ENCODE peak calls at places on chromosomes 3 and 15, in six cellular contexts. L is endodermal cell, Y is ovary, U is adrenal gland, S is K562, W is uterus. D is an unnamed sample. For H3K36me3, the result is how much of the 10 kb centered on the place peaks cover.

GRCh38 chr3:145798005-145798404 is 363.0 kb downstream of the PLOD2 start:
- DNase-seq in L (peak), U (no peak), W (no peak), Y (no peak), S (no peak), D (no peak)

GRCh38 chr3:13379191-13379830 is 40.8 kb downstream of the NUP210 start:
- DNase-seq in W (peak), L (no peak), Y (peak), U (peak), S (no peak), D (peak)

GRCh38 chr3:102457644-102458043 is 22.8 kb downstream of the ZPLD1 start:
- DNase-seq in L (no peak), S (no peak), Y (no peak), U (no peak), W (no peak), D (no peak)

GRCh38 chr3:24810881-24811280 is 316.2 kb upstream of the THRB start:
- DNase-seq in Y (no peak), S (no peak), W (no peak), U (no peak), L (no peak), D (no peak)

GRCh38 chr3:52834871-52835501 is at the start of gene MUSTN1:
- DNase-seq in U (no peak), W (peak), S (no peak), Y (peak), L (peak), D (no peak)

GRCh38 chr3:111737712-111738097 is 121.4 kb upstream of the PHLDB2 start:
- DNase-seq in U (peak), S (no peak), W (peak), Y (peak), L (no peak), D (peak)

GRCh38 chr3:9508781-9509180 is 44.8 kb downstream of the LHFPL4 start:
- DNase-seq in W (no peak), S (no peak), L (peak), Y (no peak), U (no peak), D (no peak)

GRCh38 chr3:156187146-156187769 is 66.9 kb downstream of the KCNAB1 start:
- DNase-seq in U (no peak), Y (no peak), W (no peak), L (no peak), S (no peak), D (peak)

GRCh38 chr3:57959407-57960173 is 48.6 kb upstream of the FLNB start:
- DNase-seq in W (peak), U (no peak), S (no peak), L (no peak), Y (no peak), D (peak)

GRCh38 chr15:53068671-53069070 is 278.5 kb upstream of the ONECUT1 start:
- DNase-seq in Y (no peak), U (no peak), W (no peak), S (no peak), L (no peak), D (no peak)

GRCh38 chr3:140920029-140920428 is 21.6 kb upstream of the SLC25A36 start:
- DNase-seq in Y (no peak), U (no peak), S (no peak), W (no peak), L (no peak), D (no peak)

GRCh38 chr15:94059188-94059587 is 172.2 kb upstream of the MCTP2 start:
- DNase-seq in W (no peak), Y (no peak), L (no peak), U (no peak), S (no peak), D (no peak)

GRCh38 chr15:66114863-66115425 is 138.6 kb downstream of the MEGF11 start:
- DNase-seq in W (no peak), U (no peak), Y (no peak), L (no peak), S (no peak), D (no peak)

GRCh38 chr3:187044871-187045552 is 94.3 kb downstream of the RPL39L start:
- DNase-seq in Y (no peak), L (peak), S (no peak), W (no peak), U (peak), D (no peak)

GRCh38 chr3:129868912-129869311 is 24.6 kb downstream of the TMCC1 start:
- DNase-seq in Y (no peak), U (no peak), S (no peak), W (no peak), L (no peak), D (no peak)

GRCh38 chr15:60351066-60351465 is 46.7 kb downstream of the ANXA2 start:
- DNase-seq in L (no peak), U (no peak), Y (no peak), W (no peak), S (no peak), D (no peak)

GRCh38 chr15:51750942-51751686 is at the start of gene TMOD2:
- DNase-seq in S (peak), W (peak), U (peak), L (peak), Y (peak), D (no peak)

GRCh38 chr3:135449046-135449445 is 516.5 kb upstream of the PPP2R3A start:
- DNase-seq in Y (no peak), L (no peak), U (no peak), W (no peak), S (no peak), D (no peak)

GRCh38 chr3:135447478-135447877 is 518.0 kb upstream of the PPP2R3A start:
- DNase-seq in Y (no peak), L (peak), S (no peak), U (no peak), W (no peak), D (no peak)

GRCh38 chr3:135448520-135448919 is 517.0 kb upstream of the PPP2R3A start:
- DNase-seq in L (no peak), U (no peak), Y (no peak), S (no peak), W (no peak), D (no peak)

GRCh38 chr3:135440233-135440632 is 525.3 kb upstream of the PPP2R3A start:
- DNase-seq in Y (no peak), S (no peak), U (no peak), W (no peak), L (no peak), D (no peak)

GRCh38 chr3:135444058-135444457 is 521.5 kb upstream of the PPP2R3A start:
- DNase-seq in L (no peak), W (no peak), U (no peak), S (no peak), Y (no peak), D (no peak)
- H3K4me3 ChIP-seq in L (no peak), W (no peak), U (no peak), S (no peak), Y (no peak), D (no peak)

DNA sequence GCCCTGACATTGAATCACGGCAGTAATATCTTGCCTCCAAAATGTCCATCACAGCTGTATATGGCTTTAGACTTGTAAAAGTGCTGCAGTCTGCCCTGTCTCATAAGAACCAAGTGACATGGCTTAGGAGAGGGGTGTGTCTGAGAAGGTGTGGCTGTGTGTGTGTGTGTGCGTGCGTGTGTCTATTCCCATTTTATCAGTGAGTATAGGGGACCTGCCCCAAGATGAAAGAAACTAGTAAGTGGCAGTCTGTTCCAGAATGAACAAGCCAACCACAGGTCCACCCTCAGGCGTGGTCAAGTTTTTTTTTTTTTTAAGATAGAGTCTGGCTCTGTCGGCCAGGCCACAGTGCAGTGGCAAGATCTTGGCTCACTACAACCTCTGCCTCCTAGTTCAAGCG is 5.6 kb upstream of the RHOV start:
- DNase-seq in U (no peak), W (no peak), L (no peak), S (no peak), Y (no peak), D (no peak)
- H3K27ac ChIP-seq in U (no peak), W (no peak), L (no peak), S (no peak), Y (no peak), D (no peak)

GRCh38 chr15:85763557-85764303 is 31.0 kb downstream of the KLHL25 start:
- DNase-seq in W (no peak), S (no peak), U (no peak), Y (no peak), L (no peak), D (no peak)
- H3K36me3 ChIP-seq in W (under half), S (under half), U (under half), Y (under half), L (under half), D (under half)

GRCh38 chr15:32718082-32718821 is 448 bp downstream of the GREM1 start:
- DNase-seq in Y (no peak), W (no peak), U (no peak), S (no peak), L (peak), D (no peak)

GRCh38 chr15:32718822-32719716 is 1.3 kb downstream of the GREM1 start:
- DNase-seq in L (peak), W (no peak), U (no peak), S (no peak), Y (no peak), D (no peak)

GRCh38 chr15:32722126-32722525 is 4.3 kb downstream of the GREM1 start:
- DNase-seq in S (no peak), Y (no peak), W (no peak), L (no peak), U (no peak), D (no peak)

GRCh38 chr15:32723171-32723948 is 5.6 kb downstream of the GREM1 start:
- DNase-seq in W (no peak), S (no peak), U (no peak), Y (no peak), L (no peak), D (no peak)

DNA sequence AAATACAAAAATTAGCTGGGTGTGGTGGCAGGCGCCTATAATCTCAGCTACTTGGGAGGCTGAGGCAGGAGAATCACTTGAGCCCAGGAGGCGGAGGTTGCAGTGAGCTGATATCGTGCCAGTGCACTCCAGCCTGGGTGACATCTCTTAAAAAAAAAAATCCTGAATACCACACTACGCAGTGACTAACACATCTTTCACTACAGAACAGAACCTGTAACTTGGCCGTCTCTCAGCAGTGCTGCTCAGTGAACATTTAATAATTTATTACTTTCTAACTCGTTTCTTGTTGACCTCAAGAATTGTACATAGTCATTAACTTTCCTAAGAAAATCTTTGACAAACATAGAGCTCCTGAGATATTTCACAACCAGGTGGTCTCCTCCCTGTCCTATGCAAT is 3.8 kb downstream of the GREM1 start:
- DNase-seq in L (no peak), U (no peak), Y (no peak), W (no peak), S (no peak), D (no peak)
- H3K4me3 ChIP-seq in L (no peak), U (no peak), Y (no peak), W (no peak), S (no peak), D (peak)

GRCh38 chr15:63512148-63512547 is 7.8 kb downstream of the USP3 start:
- DNase-seq in S (no peak), L (no peak), Y (no peak), W (no peak), U (no peak), D (no peak)
- H3K27ac ChIP-seq in S (no peak), L (no peak), Y (no peak), W (no peak), U (no peak), D (no peak)

GRCh38 chr3:143298886-143299535 is 179.4 kb downstream of the CHST2 start:
- DNase-seq in S (no peak), L (no peak), Y (no peak), U (no peak), W (no peak), D (no peak)

GRCh38 chr3:143291826-143292447 is 172.4 kb downstream of the CHST2 start:
- DNase-seq in U (no peak), S (no peak), L (no peak), Y (no peak), W (no peak), D (no peak)

GRCh38 chr3:143294183-143294582 is 174.6 kb downstream of the CHST2 start:
- DNase-seq in S (no peak), U (no peak), Y (no peak), W (no peak), L (no peak), D (no peak)

GRCh38 chr3:143298380-143298779 is 178.8 kb downstream of the CHST2 start:
- DNase-seq in W (no peak), S (no peak), L (no peak), Y (no peak), U (no peak), D (no peak)

GRCh38 chr3:143295201-143296080 is 175.9 kb downstream of the CHST2 start:
- DNase-seq in S (no peak), W (no peak), U (no peak), L (no peak), Y (no peak), D (no peak)
- H3K36me3 ChIP-seq in S (under half), W (under half), U (under half), L (under half), Y (under half), D (under half)

GRCh38 chr15:38670142-38671002 is 105.8 kb upstream of the RASGRP1 start:
- DNase-seq in S (no peak), Y (no peak), W (no peak), U (no peak), L (no peak), D (no peak)
- H3K4me3 ChIP-seq in S (no peak), Y (no peak), W (no peak), U (no peak), L (no peak), D (no peak)

GRCh38 chr3:124033360-124034015 is 41.6 kb upstream of the ROPN1 start:
- DNase-seq in W (peak), L (peak), Y (peak), U (peak), S (peak), D (no peak)
- H3K27ac ChIP-seq in W (peak), L (peak), Y (peak), U (peak), S (no peak), D (no peak)